ENCODE peak calls at places on chromosomes 13 and 19, in four cellular contexts. Q is caudate nucleus, E is ELF-1, F is NCI-H1694 treated with DMSO at 0.1 percent for 48 hours. H is an unnamed sample.

GRCh38 chr13:51342706-51343105 is 3.2 kb downstream of the SERPINE3 start:
- DNase-seq in F (no peak), E (no peak), Q (no peak), H (no peak)

GRCh38 chr13:107553838-107554237 is 661.5 kb downstream of the LIG4 start:
- DNase-seq in E (no peak), Q (no peak), F (no peak), H (no peak)

GRCh38 chr13:48018637-48019036 is 17.6 kb upstream of the SUCLA2 start:
- DNase-seq in E (no peak), Q (no peak), F (no peak), H (no peak)

GRCh38 chr13:36417328-36417727 is 15.0 kb upstream of the CCNA1 start:
- DNase-seq in Q (no peak), E (no peak), F (peak), H (no peak)

GRCh38 chr19:55212447-55212846 is 3.1 kb upstream of the PTPRH start:
- DNase-seq in F (peak), E (no peak), Q (no peak), H (no peak)

GRCh38 chr13:77345150-77345780 is 18.4 kb upstream of the MYCBP2 start:
- DNase-seq in Q (no peak), F (no peak), E (no peak), H (no peak)

GRCh38 chr13:23960566-23961156 is 63.4 kb upstream of the C1QTNF9B start:
- DNase-seq in E (peak), Q (no peak), F (no peak), H (no peak)

GRCh38 chr19:15831626-15832025 is 16.2 kb upstream of the OR10H1 start:
- DNase-seq in Q (no peak), F (no peak), E (no peak), H (no peak)

GRCh38 chr19:19134687-19135158 is 3.6 kb downstream of the TMEM161A start:
- DNase-seq in E (peak), Q (no peak), F (no peak), H (peak)

GRCh38 chr13:73599232-73600128 is 534.7 kb downstream of the KLF12 start:
- DNase-seq in F (no peak), E (no peak), Q (no peak), H (no peak)

GRCh38 chr19:47243776-47244547 is 12.4 kb upstream of the CCDC9 start:
- DNase-seq in F (peak), E (peak), Q (peak), H (peak)

GRCh38 chr13:72983085-72983768 is 75.6 kb upstream of the KLF5 start:
- DNase-seq in Q (no peak), F (no peak), E (no peak), H (no peak)

GRCh38 chr13:50919291-50919690 is 9.7 kb downstream of the RNASEH2B start:
- DNase-seq in F (no peak), Q (no peak), E (no peak), H (no peak)

GRCh38 chr19:44717603-44718002 is 18.7 kb downstream of the CEACAM16 start:
- DNase-seq in F (no peak), E (no peak), Q (no peak), H (no peak)

GRCh38 chr19:35126624-35126959 is 8.3 kb downstream of the LGI4 start:
- DNase-seq in F (no peak), E (peak), Q (peak), H (no peak)

GRCh38 chr13:39364797-39365468 is 238.1 kb downstream of the LHFPL6 start:
- DNase-seq in Q (no peak), F (no peak), E (peak), H (no peak)

GRCh38 chr13:32125746-32126145 is 94.2 kb downstream of the FRY start:
- DNase-seq in F (no peak), Q (no peak), E (no peak), H (no peak)

GRCh38 chr13:75550159-75550567 is 572 bp downstream of the UCHL3 start:
- DNase-seq in E (no peak), F (no peak), Q (no peak), H (no peak)

GRCh38 chr19:32859591-32859990 is 10.0 kb downstream of the SLC7A9 start:
- DNase-seq in E (no peak), F (no peak), Q (no peak), H (no peak)